ENCODE peak calls at places on chromosome 13, in four cellular contexts. P, V, O and S are unnamed samples.
A peak's percentile ranks its signal among the peaks of the same experiment; 100 is the strongest.

GRCh38 chr13:76023644-76024043 is 387.5 kb downstream of the LMO7 start:
- DNase-seq in P (no peak), V (no peak), O (no peak), S (no peak)

GRCh38 chr13:37241786-37242185 is 136.3 kb upstream of the CSNK1A1L start:
- DNase-seq in P (no peak), V (no peak), O (no peak), S (no peak)

GRCh38 chr13:99218969-99219368 is 18.3 kb downstream of the UBAC2 start:
- DNase-seq in P (no peak), V (peak; percentile 25), O (peak; percentile 37), S (no peak)

GRCh38 chr13:71979616-71980015 is 112.6 kb upstream of the DACH1 start:
- DNase-seq in P (no peak), V (no peak), O (no peak), S (no peak)

GRCh38 chr13:77318741-77319140 is 8.2 kb downstream of the MYCBP2 start:
- DNase-seq in P (no peak), V (no peak), O (no peak), S (no peak)

GRCh38 chr13:51776179-51776578 is 27.8 kb downstream of the DHRS12 start:
- DNase-seq in P (no peak), V (no peak), O (no peak), S (no peak)

GRCh38 chr13:91368676-91369425 is 21.4 kb downstream of the MIR17HG start:
- DNase-seq in P (no peak), V (no peak), O (no peak), S (no peak)

GRCh38 chr13:30065181-30065580 is 214.8 kb upstream of the UBL3 start:
- DNase-seq in P (no peak), V (no peak), O (no peak), S (no peak)

GRCh38 chr13:102878491-102878890 is 32.7 kb downstream of the ERCC5 start:
- DNase-seq in P (no peak), V (no peak), O (no peak), S (no peak)

GRCh38 chr13:62092536-62092935 is 676.9 kb upstream of the PCDH20 start:
- DNase-seq in P (no peak), V (no peak), O (no peak), S (no peak)

GRCh38 chr13:64925727-64926126 is 2304.4 kb downstream of the PCDH9 start:
- DNase-seq in P (no peak), V (no peak), O (no peak), S (no peak)

GRCh38 chr13:21058361-21058760 is 3.0 kb downstream of the LATS2 start:
- DNase-seq in P (no peak), V (no peak), O (no peak), S (no peak)

GRCh38 chr13:29566864-29567263 is 28.6 kb downstream of the SLC7A1 start:
- DNase-seq in P (no peak), V (no peak), O (no peak), S (no peak)

GRCh38 chr13:21749410-21749809 is 78.5 kb downstream of the FGF9 start:
- DNase-seq in P (no peak), V (no peak), O (no peak), S (no peak)

GRCh38 chr13:61728468-61728867 is 312.8 kb upstream of the PCDH20 start:
- DNase-seq in P (no peak), V (no peak), O (no peak), S (no peak)

GRCh38 chr13:37870895-37871550 is 1.5 kb upstream of the TRPC4 start:
- DNase-seq in P (no peak), V (no peak), O (no peak), S (no peak)

GRCh38 chr13:112849500-112849899 is 119.5 kb upstream of the MCF2L start:
- DNase-seq in P (no peak), V (no peak), O (no peak), S (no peak)

GRCh38 chr13:31064636-31065035 is 97.1 kb downstream of the HSPH1 start:
- DNase-seq in P (no peak), V (no peak), O (no peak), S (no peak)

GRCh38 chr13:32224916-32225315 is 90.2 kb downstream of the ZAR1L start:
- DNase-seq in P (no peak), V (no peak), O (no peak), S (no peak)

GRCh38 chr13:74047925-74048324 is 86.3 kb downstream of the KLF12 start:
- DNase-seq in P (peak; percentile 1), V (peak; percentile 44), O (no peak), S (no peak)

GRCh38 chr13:25645681-25646080 is 273.9 kb downstream of the ATP8A2 start:
- DNase-seq in P (no peak), V (no peak), O (no peak), S (no peak)

GRCh38 chr13:96238861-96239260 is 149.0 kb downstream of the HS6ST3 start:
- DNase-seq in P (no peak), V (no peak), O (no peak), S (no peak)

GRCh38 chr13:30047154-30047874 is 196.9 kb upstream of the UBL3 start:
- DNase-seq in P (no peak), V (no peak), O (no peak), S (no peak)

GRCh38 chr13:90732049-90732448 is 615.4 kb upstream of the MIR17HG start:
- DNase-seq in P (no peak), V (no peak), O (no peak), S (no peak)

GRCh38 chr13:70732611-70733010 is 624.4 kb upstream of the KLHL1 start:
- DNase-seq in P (no peak), V (no peak), O (no peak), S (no peak)

GRCh38 chr13:34156841-34157365 is 339.0 kb downstream of the RFC3 start:
- DNase-seq in P (peak; percentile 51), V (peak; percentile 80), O (no peak), S (no peak)

GRCh38 chr13:23321534-23322241 is 111.8 kb downstream of the SACS start:
- DNase-seq in P (peak; percentile 49), V (peak; percentile 17), O (no peak), S (peak; percentile 71)

GRCh38 chr13:33548065-33548464 is 262.5 kb upstream of the STARD13 start:
- DNase-seq in P (no peak), V (no peak), O (no peak), S (no peak)

GRCh38 chr13:109093988-109094387 is 464.6 kb downstream of the MYO16 start:
- DNase-seq in P (no peak), V (no peak), O (no peak), S (no peak)

GRCh38 chr13:109088528-109088927 is 459.1 kb downstream of the MYO16 start:
- DNase-seq in P (no peak), V (no peak), O (no peak), S (no peak)

DNA sequence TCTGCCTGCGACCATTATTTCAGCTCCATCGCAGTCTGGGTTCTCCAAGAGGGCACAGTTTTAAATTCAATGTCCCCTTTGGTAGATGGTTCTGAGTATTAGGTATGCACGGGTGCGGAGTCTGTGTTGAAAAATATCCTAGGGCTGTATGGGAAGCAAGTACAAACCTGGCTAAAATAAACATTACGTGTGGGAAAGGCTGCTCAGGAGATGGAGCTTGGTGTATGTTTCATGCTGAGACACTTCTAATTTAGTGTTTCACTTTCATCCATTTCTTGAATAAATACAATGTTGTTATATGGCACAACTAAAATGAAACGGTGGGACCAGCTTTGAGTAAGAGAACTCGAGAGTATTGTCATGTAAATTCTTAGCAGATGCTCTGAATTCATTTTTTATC is 458.7 kb downstream of the MYO16 start:
- DNase-seq in P (no peak), V (no peak), O (no peak), S (no peak)
- H3K4me3 ChIP-seq in P (no peak overlapping the region), V (no peak overlapping the region), O (no peak overlapping the region), S (no peak overlapping the region)

GRCh38 chr13:101429733-101430132 is 13.4 kb upstream of the NALCN start:
- DNase-seq in P (no peak), V (no peak), O (no peak), S (no peak)

GRCh38 chr13:101433895-101434294 is 17.6 kb upstream of the NALCN start:
- DNase-seq in P (no peak), V (no peak), O (no peak), S (no peak)

DNA sequence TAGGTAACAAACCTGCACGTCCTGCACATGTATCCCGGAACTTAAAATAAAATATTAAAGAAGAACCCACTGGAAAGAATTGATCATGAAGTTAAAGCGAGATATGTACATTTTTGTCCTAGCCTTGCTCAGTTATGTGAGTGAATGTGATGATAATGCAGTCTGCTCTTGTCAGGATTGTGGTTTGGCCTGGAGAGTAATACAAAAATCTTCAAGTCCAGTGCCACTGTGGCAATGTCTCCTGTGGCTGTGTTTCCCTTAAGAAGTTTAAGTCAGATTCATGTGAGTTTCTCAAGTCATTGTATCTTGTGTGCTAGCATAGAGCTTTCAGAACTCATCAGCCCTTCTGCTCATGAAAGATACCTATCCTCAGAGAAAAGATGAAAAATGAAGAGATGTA is 18.0 kb upstream of the ITGBL1 start:
- DNase-seq in P (no peak), V (no peak), O (no peak), S (no peak)
- TF ChIP-seq CTCF in P (no peak), V (no peak), O (no peak), S (no peak)

DNA sequence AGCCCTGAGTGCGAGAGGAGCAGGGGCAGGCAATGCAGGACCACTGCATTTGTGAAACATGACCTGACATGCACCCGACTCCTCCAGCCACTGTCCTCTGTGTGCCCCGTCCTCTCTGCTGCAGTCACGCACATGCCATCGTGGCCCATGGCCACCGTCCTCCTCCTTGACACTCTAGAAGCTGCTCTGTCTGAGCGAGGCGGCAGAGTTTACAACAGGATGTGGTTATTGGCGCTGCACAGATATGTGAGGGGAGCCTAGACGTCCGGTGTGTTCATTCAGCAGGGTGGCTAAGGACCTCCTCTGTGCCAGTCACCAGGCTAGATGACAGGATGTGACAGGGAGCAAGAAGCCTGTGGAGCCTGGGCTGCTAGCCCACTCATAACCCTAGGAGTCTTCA is 277.8 kb downstream of the FOXO1 start:
- DNase-seq in P (no peak), V (peak; percentile 64), O (peak; percentile 88), S (no peak)
- TF ChIP-seq POLR2A in P (no peak), V (peak; percentile 33), O (no peak), S (no peak)

DNA sequence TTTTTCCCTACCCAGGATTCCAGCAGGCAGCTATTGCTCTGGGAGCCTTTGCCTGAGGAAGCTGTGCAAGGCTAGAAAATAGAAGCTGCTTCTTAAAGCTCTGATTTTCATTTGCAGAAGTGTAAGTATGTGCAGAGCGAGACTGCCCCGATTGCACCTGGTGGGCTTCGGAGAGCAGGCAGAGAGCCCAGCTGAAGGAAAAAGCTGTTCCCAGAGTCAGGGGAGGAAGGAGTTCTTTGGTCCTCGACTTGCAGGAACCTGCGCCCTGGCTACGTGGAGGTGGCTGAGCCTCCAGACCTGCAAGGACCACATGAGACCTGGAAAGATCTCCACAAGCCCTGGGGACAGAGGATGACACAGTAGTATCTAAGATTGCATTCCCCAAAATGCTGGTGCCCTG is 235.0 kb upstream of the ARGLU1 start:
- DNase-seq in P (no peak), V (no peak), O (no peak), S (no peak)
- H3K4me3 ChIP-seq in P (no peak overlapping the region), V (no peak overlapping the region), O (no peak overlapping the region), S (no peak overlapping the region)

DNA sequence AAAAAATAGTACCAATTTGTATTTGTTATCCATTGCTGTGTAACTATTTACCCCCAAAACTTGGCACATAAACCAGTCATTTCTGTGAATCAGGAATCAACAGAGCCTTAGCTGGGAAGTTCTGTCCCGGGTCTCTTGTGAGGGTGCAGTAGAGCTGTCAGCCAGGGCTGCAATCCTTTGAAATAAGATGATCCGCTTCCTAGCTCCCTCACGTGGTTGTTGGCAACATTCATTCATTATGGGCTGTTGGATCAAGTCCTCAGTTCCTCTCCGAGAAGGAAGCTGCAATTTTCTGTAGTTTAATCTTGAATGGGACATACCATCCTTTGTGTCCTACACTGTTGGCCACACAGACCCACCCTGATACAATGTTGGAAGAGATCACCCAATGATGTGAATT is 277.2 kb downstream of the SUCLA2 start:
- DNase-seq in P (no peak), V (no peak), O (no peak), S (no peak)
- TF ChIP-seq CTCF in P (no peak), V (no peak), O (no peak), S (no peak)

GRCh38 chr13:113969973-113970611 is 3.8 kb downstream of the C13orf46 start:
- DNase-seq in P (no peak), V (peak; percentile 76), O (no peak), S (no peak)
- TF ChIP-seq POLR2A in P (no peak), V (peak; percentile 74), O (no peak), S (no peak)